ENCODE peak calls at places on chromosomes 2 and 18, in ten cellular contexts. C, Z, W, E, U, X, Q, I, O and M are unnamed samples. For H3K9me2 and H3K36me3, the result is how much of the 10 kb centered on the place peaks cover.

GRCh38 chr2:40455661-40456060 is 3.8 kb upstream of the SLC8A1 start:
- DNase-seq in C (no peak), Z (no peak), W (peak), E (peak), U (no peak), X (no peak), Q (no peak), I (no peak), O (no peak), M (no peak)

GRCh38 chr2:169080250-169081035 is 11.1 kb downstream of the DHRS9 start:
- DNase-seq in C (no peak), Z (peak), W (no peak), E (peak), U (no peak), X (no peak), Q (no peak), I (no peak), O (peak), M (peak)

GRCh38 chr2:221087779-221088178 is 484.3 kb downstream of the EPHA4 start:
- DNase-seq in C (no peak), Z (no peak), W (no peak), E (no peak), U (no peak), X (no peak), Q (no peak), I (no peak), O (no peak), M (no peak)

GRCh38 chr2:72300147-72300684 is 152.6 kb upstream of the CYP26B1 start:
- DNase-seq in C (no peak), Z (no peak), W (no peak), E (no peak), U (no peak), X (no peak), Q (peak), I (no peak), O (no peak), M (no peak)

GRCh38 chr2:105912081-105912480 is 167.4 kb downstream of the NCK2 start:
- DNase-seq in C (no peak), Z (no peak), W (no peak), E (peak), U (no peak), X (no peak), Q (no peak), I (no peak), O (no peak), M (no peak)

GRCh38 chr2:15049096-15049993 is 416.8 kb downstream of the LRATD1 start:
- DNase-seq in C (no peak), Z (no peak), W (no peak), E (no peak), U (no peak), X (no peak), Q (no peak), I (no peak), O (no peak), M (no peak)

GRCh38 chr18:79570266-79571201 is 109.1 kb upstream of the CTDP1 start:
- DNase-seq in C (peak), Z (no peak), W (peak), E (no peak), U (no peak), X (no peak), Q (no peak), I (no peak), O (no peak), M (no peak)

GRCh38 chr2:46737577-46737976 is 178.0 kb downstream of the MCFD2 start:
- DNase-seq in C (peak), Z (no peak), W (peak), E (peak), U (peak), X (no peak), Q (no peak), I (peak), O (no peak), M (no peak)

GRCh38 chr2:205390866-205391265 is 291.4 kb upstream of the NRP2 start:
- DNase-seq in C (no peak), Z (no peak), W (no peak), E (no peak), U (no peak), X (no peak), Q (no peak), I (no peak), O (no peak), M (no peak)

GRCh38 chr18:40037386-40037785 is 1917.6 kb upstream of the PIK3C3 start:
- DNase-seq in C (no peak), Z (no peak), W (no peak), E (no peak), U (no peak), X (no peak), Q (no peak), I (no peak), O (no peak), M (no peak)

GRCh38 chr2:128277961-128278681 is 40.5 kb downstream of the HS6ST1 start:
- DNase-seq in C (no peak), Z (no peak), W (no peak), E (no peak), U (no peak), X (no peak), Q (no peak), I (no peak), O (no peak), M (no peak)

GRCh38 chr18:73990241-73990640 is 157.4 kb downstream of the FBXO15 start:
- DNase-seq in C (no peak), Z (no peak), W (no peak), E (peak), U (no peak), X (no peak), Q (no peak), I (no peak), O (no peak), M (no peak)

GRCh38 chr2:181396575-181397062 is 60.6 kb upstream of the ITGA4 start:
- DNase-seq in C (no peak), Z (peak), W (peak), E (no peak), U (no peak), X (no peak), Q (no peak), I (no peak), O (peak), M (peak)

GRCh38 chr2:70678576-70679143 is 89.3 kb downstream of the ADD2 start:
- DNase-seq in C (no peak), Z (no peak), W (no peak), E (no peak), U (no peak), X (no peak), Q (no peak), I (no peak), O (no peak), M (no peak)

GRCh38 chr2:114122861-114123391 is 233.0 kb downstream of the ACTR3 start:
- DNase-seq in C (no peak), Z (no peak), W (no peak), E (no peak), U (no peak), X (no peak), Q (no peak), I (no peak), O (no peak), M (no peak)

GRCh38 chr2:235520787-235521186 is 26.9 kb downstream of the AGAP1 start:
- DNase-seq in C (no peak), Z (no peak), W (no peak), E (no peak), U (no peak), X (no peak), Q (no peak), I (no peak), O (no peak), M (no peak)

GRCh38 chr2:36318547-36318946 is 37.0 kb upstream of the CRIM1 start:
- DNase-seq in C (peak), Z (no peak), W (peak), E (peak), U (no peak), X (no peak), Q (no peak), I (no peak), O (no peak), M (no peak)

GRCh38 chr2:191382801-191383200 is 137.6 kb downstream of the MYO1B start:
- DNase-seq in C (no peak), Z (no peak), W (peak), E (peak), U (peak), X (no peak), Q (no peak), I (peak), O (no peak), M (no peak)

GRCh38 chr2:86492057-86492456 is 50.9 kb downstream of the KDM3A start:
- DNase-seq in C (no peak), Z (no peak), W (no peak), E (no peak), U (no peak), X (no peak), Q (no peak), I (no peak), O (no peak), M (no peak)

GRCh38 chr2:101725515-101726192 is 28.1 kb downstream of the MAP4K4 start:
- DNase-seq in C (no peak), Z (peak), W (peak), E (peak), U (no peak), X (no peak), Q (peak), I (no peak), O (peak), M (no peak)

GRCh38 chr2:225008935-225009334 is 33.3 kb downstream of the DOCK10 start:
- DNase-seq in C (peak), Z (peak), W (peak), E (peak), U (no peak), X (peak), Q (peak), I (no peak), O (peak), M (peak)

GRCh38 chr2:97991081-97991856 is 4.5 kb downstream of the TMEM131 start:
- DNase-seq in C (no peak), Z (peak), W (no peak), E (no peak), U (no peak), X (no peak), Q (no peak), I (no peak), O (no peak), M (no peak)

GRCh38 chr2:1491751-1492150 is 78.5 kb downstream of the TPO start:
- DNase-seq in C (no peak), Z (no peak), W (no peak), E (no peak), U (no peak), X (no peak), Q (no peak), I (no peak), O (no peak), M (no peak)

GRCh38 chr2:104599802-104600510 is 254.0 kb upstream of the POU3F3 start:
- DNase-seq in C (no peak), Z (no peak), W (peak), E (no peak), U (no peak), X (no peak), Q (no peak), I (peak), O (no peak), M (no peak)

GRCh38 chr2:23199115-23199918 is 185.7 kb upstream of the KLHL29 start:
- DNase-seq in C (peak), Z (peak), W (peak), E (peak), U (no peak), X (peak), Q (peak), I (no peak), O (peak), M (no peak)

GRCh38 chr2:50181212-50181611 is 850.7 kb downstream of the NRXN1 start:
- DNase-seq in C (no peak), Z (no peak), W (peak), E (no peak), U (no peak), X (no peak), Q (peak), I (peak), O (no peak), M (no peak)

GRCh38 chr2:113233593-113234550 is 44.8 kb downstream of the PAX8 start:
- DNase-seq in C (no peak), Z (peak), W (peak), E (no peak), U (peak), X (no peak), Q (no peak), I (peak), O (peak), M (no peak)

GRCh38 chr2:210198326-210198725 is 26.9 kb downstream of the ACADL start:
- DNase-seq in C (no peak), Z (no peak), W (peak), E (no peak), U (no peak), X (no peak), Q (no peak), I (no peak), O (no peak), M (no peak)

GRCh38 chr18:35513181-35513932 is 15.6 kb upstream of the INO80C start:
- DNase-seq in C (peak), Z (no peak), W (peak), E (peak), U (peak), X (no peak), Q (peak), I (peak), O (no peak), M (no peak)

GRCh38 chr2:105431367-105432088 is 32.7 kb upstream of the FHL2 start:
- DNase-seq in C (no peak), Z (no peak), W (peak), E (no peak), U (no peak), X (peak), Q (no peak), I (no peak), O (no peak), M (no peak)

GRCh38 chr2:7539077-7539476 is 621.9 kb downstream of the RNF144A start:
- DNase-seq in C (no peak), Z (no peak), W (no peak), E (no peak), U (no peak), X (no peak), Q (no peak), I (no peak), O (no peak), M (no peak)

GRCh38 chr2:234130734-234131133 is 80.2 kb downstream of the SPP2 start:
- DNase-seq in C (no peak), Z (no peak), W (no peak), E (no peak), U (no peak), X (no peak), Q (no peak), I (no peak), O (no peak), M (no peak)

GRCh38 chr2:139386401-139386800 is 606.2 kb upstream of the NXPH2 start:
- DNase-seq in C (no peak), Z (no peak), W (no peak), E (peak), U (no peak), X (no peak), Q (no peak), I (no peak), O (no peak), M (no peak)

GRCh38 chr2:33494155-33494779 is 17.8 kb downstream of the RASGRP3 start:
- DNase-seq in C (no peak), Z (no peak), W (peak), E (peak), U (no peak), X (no peak), Q (no peak), I (no peak), O (no peak), M (peak)

GRCh38 chr2:127106457-127106997 is 427 bp downstream of the BIN1 start:
- DNase-seq in C (no peak), Z (no peak), W (no peak), E (no peak), U (peak), X (peak), Q (peak), I (peak), O (no peak), M (no peak)

GRCh38 chr2:172196768-172197322 is 94.1 kb upstream of the DLX2 start:
- DNase-seq in C (no peak), Z (no peak), W (peak), E (peak), U (peak), X (no peak), Q (no peak), I (peak), O (no peak), M (peak)
- H3K9me2 ChIP-seq in C (under half), Z (under half), W (under half), E (under half), U (under half), X (under half), Q (under half), I (under half), O (under half), M (under half)

GRCh38 chr2:152613235-152613634 is 104.0 kb downstream of the PRPF40A start:
- DNase-seq in C (no peak), Z (no peak), W (peak), E (peak), U (no peak), X (no peak), Q (no peak), I (no peak), O (no peak), M (no peak)
- H3K36me3 ChIP-seq in C (under half), Z (under half), W (under half), E (under half), U (under half), X (under half), Q (under half), I (under half), O (under half), M (under half)

GRCh38 chr2:174339571-174339966 is 4.8 kb downstream of the SP9 start:
- DNase-seq in C (no peak), Z (no peak), W (no peak), E (no peak), U (no peak), X (no peak), Q (no peak), I (no peak), O (no peak), M (no peak)

GRCh38 chr2:174338626-174339570 is 4.1 kb downstream of the SP9 start:
- DNase-seq in C (no peak), Z (no peak), W (no peak), E (no peak), U (no peak), X (no peak), Q (peak), I (no peak), O (no peak), M (no peak)

GRCh38 chr2:174340400-174341300 is 5.9 kb downstream of the SP9 start:
- DNase-seq in C (no peak), Z (no peak), W (no peak), E (peak), U (no peak), X (peak), Q (peak), I (peak), O (no peak), M (no peak)

GRCh38 chr2:174341301-174341994 is 6.7 kb downstream of the SP9 start:
- DNase-seq in C (peak), Z (peak), W (peak), E (peak), U (peak), X (peak), Q (peak), I (peak), O (peak), M (peak)

GRCh38 chr2:174339971-174340399 is 5.2 kb downstream of the SP9 start:
- DNase-seq in C (no peak), Z (no peak), W (no peak), E (peak), U (no peak), X (no peak), Q (peak), I (no peak), O (no peak), M (no peak)
- H3K4me3 ChIP-seq in C (no peak), Z (no peak), W (no peak), E (peak), U (no peak), X (no peak), Q (peak), I (no peak), O (no peak), M (no peak)

DNA sequence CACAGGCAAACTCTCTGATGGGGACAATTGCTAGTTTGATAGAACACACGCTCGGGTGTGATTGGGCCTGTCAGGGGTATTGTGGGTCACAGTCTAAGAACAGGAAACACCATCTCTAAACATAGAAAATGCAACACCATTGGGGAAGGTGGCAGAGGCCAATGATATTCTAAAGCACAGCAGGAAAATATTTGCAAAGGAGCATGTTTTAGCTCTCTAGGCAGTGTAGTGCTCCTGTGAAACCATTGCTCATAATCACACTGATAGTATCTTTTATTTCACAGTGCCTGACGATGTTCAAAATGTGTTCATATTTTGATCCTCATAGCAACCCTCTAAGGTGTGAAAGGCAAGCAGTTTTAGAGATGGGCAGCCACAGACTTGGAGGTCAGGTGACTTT is 224.2 kb downstream of the CD226 start:
- DNase-seq in C (no peak), Z (no peak), W (no peak), E (no peak), U (no peak), X (no peak), Q (no peak), I (no peak), O (no peak), M (no peak)
- H3K9me2 ChIP-seq in C (under half), Z (under half), W (under half), E (under half), U (under half), X (under half), Q (under half), I (under half), O (under half), M (under half)

GRCh38 chr2:231667497-231667896 is 40.8 kb upstream of the PTMA start:
- DNase-seq in C (no peak), Z (peak), W (no peak), E (no peak), U (no peak), X (no peak), Q (no peak), I (no peak), O (peak), M (no peak)
- H3K36me3 ChIP-seq in C (under half), Z (under half), W (under half), E (under half), U (under half), X (under half), Q (under half), I (under half), O (under half), M (under half)

GRCh38 chr2:112153501-112153900 is 15.3 kb downstream of the FBLN7 start:
- DNase-seq in C (no peak), Z (no peak), W (no peak), E (no peak), U (no peak), X (no peak), Q (no peak), I (no peak), O (no peak), M (no peak)
- H3K4me3 ChIP-seq in C (no peak), Z (no peak), W (no peak), E (no peak), U (no peak), X (no peak), Q (no peak), I (no peak), O (no peak), M (no peak)

GRCh38 chr2:88735853-88736252 is 44.4 kb downstream of the RPIA start:
- DNase-seq in C (peak), Z (no peak), W (peak), E (peak), U (peak), X (no peak), Q (no peak), I (peak), O (no peak), M (no peak)
- H3K9me2 ChIP-seq in C (under half), Z (under half), W (under half), E (under half), U (under half), X (under half), Q (under half), I (under half), O (under half), M (under half)

GRCh38 chr2:75657794-75658193 is 11.2 kb downstream of the MRPL19 start:
- DNase-seq in C (no peak), Z (no peak), W (no peak), E (no peak), U (no peak), X (no peak), Q (no peak), I (no peak), O (no peak), M (no peak)
- H3K36me3 ChIP-seq in C (under half), Z (half or more), W (half or more), E (half or more), U (half or more), X (half or more), Q (under half), I (under half), O (half or more), M (under half)

DNA sequence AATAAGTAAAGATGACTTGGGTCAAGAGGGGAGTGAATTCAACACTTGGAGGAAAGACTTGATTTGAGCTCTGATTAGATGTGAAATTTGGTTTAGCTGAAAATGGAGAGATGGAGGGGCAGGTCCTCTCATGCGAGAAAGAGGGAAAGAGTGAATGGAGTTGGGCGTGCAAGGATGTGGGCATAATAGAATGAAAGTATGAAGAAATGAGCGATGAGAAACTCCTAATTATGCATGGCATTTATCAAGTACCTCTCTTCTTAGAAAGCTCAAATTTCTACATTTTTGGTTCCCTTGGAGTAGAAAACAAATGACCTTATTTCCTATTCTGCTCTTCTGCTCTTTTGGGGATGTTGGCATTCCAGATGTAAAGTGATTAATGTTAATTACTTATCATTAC is 161.5 kb downstream of the PHLPP1 start:
- DNase-seq in C (no peak), Z (no peak), W (no peak), E (no peak), U (no peak), X (no peak), Q (peak), I (no peak), O (no peak), M (no peak)
- H3K4me3 ChIP-seq in C (peak), Z (no peak), W (no peak), E (no peak), U (no peak), X (no peak), Q (peak), I (no peak), O (no peak), M (no peak)